ENCODE peak calls at places on chromosomes 13 and 19, in eight cellular contexts. G is suprapubic skin, L is A549, W is tibial nerve, Q is Peyer's patch, Z is stomach, K is SK-N-SH, E is brain microvascular endothelial cell. H is an unnamed sample.

GRCh38 chr19:53904909-53905308 is 4.2 kb upstream of the CACNG7 start:
- DNase-seq in K (no peak), Z (no peak), G (no peak), Q (no peak), L (no peak), W (no peak), E (no peak), H (no peak)

GRCh38 chr13:35292329-35292728 is 184.2 kb downstream of the MAB21L1 start:
- DNase-seq in Q (no peak), E (no peak), L (no peak), Z (no peak), W (no peak), G (no peak), K (no peak), H (no peak)

GRCh38 chr19:3622224-3622623 is 4.4 kb downstream of the CACTIN start:
- DNase-seq in Q (no peak), G (no peak), E (no peak), Z (no peak), W (no peak), K (no peak), L (no peak), H (no peak)

GRCh38 chr19:48113190-48113917 is 2.7 kb upstream of the PLA2G4C start:
- DNase-seq in Q (no peak), Z (no peak), W (no peak), G (no peak), E (peak), L (no peak), K (no peak), H (no peak)

GRCh38 chr19:3057275-3057714 is 5.0 kb downstream of the TLE5 start:
- DNase-seq in Q (no peak), L (peak), W (peak), Z (peak), K (no peak), G (peak), E (no peak), H (peak)

GRCh38 chr13:95629071-95629470 is 15.4 kb downstream of the DZIP1 start:
- DNase-seq in Q (no peak), G (no peak), W (no peak), K (no peak), E (no peak), Z (no peak), L (no peak), H (no peak)

GRCh38 chr19:36573948-36574726 is 1.0 kb upstream of the ZNF529 start:
- DNase-seq in E (peak), G (no peak), Z (peak), Q (no peak), W (no peak), K (no peak), L (no peak), H (no peak)

GRCh38 chr13:98575009-98575866 is 1.7 kb downstream of the STK24 start:
- DNase-seq in W (no peak), L (no peak), G (no peak), K (no peak), Z (no peak), Q (no peak), E (no peak), H (no peak)

GRCh38 chr19:49224856-49225255 is 67.3 kb downstream of the TRPM4 start:
- DNase-seq in Q (peak), G (no peak), K (peak), L (peak), Z (peak), W (no peak), E (peak), H (no peak)

GRCh38 chr19:52224211-52224610 is 34.4 kb downstream of the PPP2R1A start:
- DNase-seq in E (no peak), Q (no peak), K (no peak), W (no peak), Z (no peak), L (no peak), G (no peak), H (peak)

GRCh38 chr19:28284389-28284788 is 928.6 kb downstream of the UQCRFS1 start:
- DNase-seq in Z (no peak), Q (no peak), E (no peak), L (no peak), W (no peak), K (no peak), G (no peak), H (no peak)

GRCh38 chr19:30379841-30380610 is 7.8 kb downstream of the ZNF536 start:
- DNase-seq in W (no peak), Z (peak), L (no peak), G (no peak), E (no peak), K (no peak), Q (no peak), H (no peak)

GRCh38 chr19:15779756-15780476 is 7.5 kb upstream of the OR10H5 start:
- DNase-seq in Z (peak), G (peak), Q (peak), L (no peak), W (peak), K (no peak), E (no peak), H (no peak)

GRCh38 chr13:105338044-105338443 is 1197.4 kb downstream of the EFNB2 start:
- DNase-seq in L (no peak), Q (no peak), W (no peak), Z (no peak), E (no peak), K (no peak), G (no peak), H (no peak)
- TF ChIP-seq CTCF in L (no peak), Q (no peak), W (no peak), Z (no peak), E (no peak), K (no peak), G (no peak), H (no peak)

DNA sequence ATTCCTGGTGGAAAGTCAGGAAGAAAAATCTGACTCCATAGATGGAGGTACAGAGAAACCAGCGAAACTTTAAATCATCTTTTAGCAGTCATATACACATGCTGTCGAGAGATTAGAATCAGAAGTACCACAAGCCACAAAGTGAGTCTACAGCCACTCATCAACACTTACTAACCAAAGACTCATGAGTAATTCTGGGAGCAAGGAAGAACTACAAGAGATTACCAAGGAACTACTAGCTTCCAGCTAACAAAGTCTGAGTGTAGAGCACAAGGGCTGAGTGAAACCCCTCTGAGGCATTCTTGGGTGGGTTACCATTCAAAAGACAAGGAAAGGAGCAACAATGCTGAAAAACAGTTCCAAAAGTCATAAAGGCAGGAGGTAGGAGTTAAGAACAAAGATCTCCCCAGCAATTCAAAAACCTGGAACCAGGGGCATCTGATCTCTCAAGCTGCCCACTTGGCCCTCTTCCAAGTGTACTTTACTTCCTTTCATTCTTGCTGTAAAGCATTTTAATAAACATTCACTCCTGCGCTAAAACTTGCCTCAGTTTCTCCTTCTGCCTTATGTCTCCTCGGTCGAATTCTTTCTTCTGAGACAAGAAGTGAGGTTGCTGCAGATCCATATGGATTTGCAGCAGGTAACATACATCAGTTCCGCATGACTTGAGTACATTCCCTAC is 13.0 kb downstream of the RBM26 start:
- DNase-seq in Z (no peak), L (no peak), G (no peak), E (peak), K (no peak), W (no peak), Q (no peak), H (no peak)
- H3K27ac ChIP-seq in Z (peak), L (no peak), G (no peak), E (no peak), K (no peak), W (no peak), Q (peak), H (no peak)

GRCh38 chr19:10418281-10419199 is 1.8 kb upstream of the PDE4A start:
- DNase-seq in Q (no peak), L (no peak), G (no peak), E (no peak), W (no peak), K (peak), Z (no peak), H (no peak)
- H3K4me3 ChIP-seq in Q (no peak), L (peak), G (peak), E (peak), W (no peak), K (peak), Z (peak), H (peak)

GRCh38 chr13:60332682-60333081 is 64.3 kb upstream of the TDRD3 start:
- DNase-seq in G (no peak), Q (no peak), E (no peak), Z (no peak), L (no peak), W (no peak), K (no peak), H (no peak)

GRCh38 chr13:60338754-60339153 is 58.3 kb upstream of the TDRD3 start:
- DNase-seq in E (no peak), Z (no peak), Q (no peak), L (no peak), W (no peak), G (no peak), K (no peak), H (no peak)

GRCh38 chr13:60334310-60334709 is 62.7 kb upstream of the TDRD3 start:
- DNase-seq in W (no peak), Q (no peak), E (no peak), Z (no peak), K (no peak), L (no peak), G (no peak), H (no peak)

GRCh38 chr13:60331249-60332012 is 65.6 kb upstream of the TDRD3 start:
- DNase-seq in E (no peak), W (no peak), Z (no peak), Q (no peak), K (no peak), L (no peak), G (no peak), H (no peak)

DNA sequence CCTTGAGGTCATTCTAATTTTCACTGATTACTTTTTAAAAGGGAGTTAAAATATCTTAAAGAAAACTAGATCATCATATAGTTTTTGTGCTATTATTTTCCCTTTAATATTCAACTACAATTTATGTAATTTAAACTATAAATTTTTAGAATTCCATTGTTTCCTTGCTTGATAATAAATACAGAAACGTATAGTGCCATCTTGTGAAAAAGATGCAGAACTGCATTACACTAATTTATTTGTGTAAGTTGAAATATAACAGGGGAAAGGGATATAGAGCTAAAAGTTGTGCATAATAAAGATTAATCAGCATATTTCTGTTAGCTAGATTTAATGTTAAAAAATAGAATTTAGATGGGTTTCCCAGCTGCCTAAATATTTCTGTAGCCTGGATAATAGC is 61.5 kb upstream of the TDRD3 start:
- DNase-seq in L (no peak), Q (no peak), E (no peak), K (no peak), G (no peak), W (no peak), Z (no peak), H (no peak)
- TF ChIP-seq CTCF in L (peak), Q (peak), E (peak), K (peak), G (peak), W (peak), Z (no peak), H (peak)

DNA sequence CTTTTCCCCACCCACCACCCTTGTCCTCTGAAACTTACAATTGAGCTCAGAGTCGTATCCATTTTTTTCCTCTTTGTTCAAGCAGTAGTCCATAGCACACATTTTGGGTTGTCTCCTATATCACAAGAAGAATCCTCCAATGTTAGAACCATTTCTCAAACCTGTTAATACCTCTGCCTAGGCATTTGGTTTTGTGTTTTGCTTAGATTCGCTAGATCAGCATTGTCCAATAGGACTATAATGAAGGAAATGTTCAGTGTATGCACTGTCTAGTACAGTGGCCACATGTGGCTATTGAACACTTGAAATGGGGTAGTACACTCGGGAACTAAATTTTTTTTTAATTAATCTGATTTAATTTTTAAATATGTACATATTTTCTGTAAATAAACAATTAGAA is 12.6 kb downstream of the DPY19L3 start:
- DNase-seq in K (no peak), G (no peak), E (no peak), Z (no peak), Q (no peak), L (no peak), W (no peak), H (no peak)
- H3K27ac ChIP-seq in K (no peak), G (no peak), E (no peak), Z (no peak), Q (no peak), L (no peak), W (no peak), H (no peak)

GRCh38 chr13:26759907-26760834 is at the start of gene GPR12:
- DNase-seq in K (peak), W (no peak), L (no peak), Z (no peak), G (no peak), Q (no peak), E (no peak), H (no peak)
- H3K4me3 ChIP-seq in K (peak), W (peak), L (peak), Z (peak), G (peak), Q (peak), E (no peak), H (peak)

DNA sequence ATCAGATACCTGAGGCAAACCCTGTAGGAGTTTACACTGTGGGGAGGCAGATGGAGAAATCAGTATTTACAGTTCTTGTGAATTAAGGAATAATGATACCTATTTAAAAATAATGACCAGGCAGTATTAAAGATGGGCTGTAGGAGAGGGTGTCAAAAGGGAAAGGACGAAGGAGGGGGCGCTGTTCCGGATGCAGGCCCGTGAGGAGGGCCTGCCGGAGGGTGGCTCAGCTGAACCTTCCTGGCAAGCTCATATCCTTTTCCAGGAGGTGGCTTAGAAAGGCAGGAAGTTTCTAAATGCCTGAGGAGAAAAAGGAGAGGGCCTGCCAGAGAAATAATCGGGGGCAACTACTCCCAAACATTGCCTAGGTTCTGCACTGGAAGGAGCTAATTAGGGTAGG is 46.6 kb downstream of the MBNL2 start:
- DNase-seq in Z (no peak), K (no peak), E (no peak), Q (no peak), W (no peak), G (no peak), L (no peak), H (no peak)
- TF ChIP-seq CTCF in Z (no peak), K (peak), E (peak), Q (no peak), W (no peak), G (no peak), L (no peak), H (no peak)

DNA sequence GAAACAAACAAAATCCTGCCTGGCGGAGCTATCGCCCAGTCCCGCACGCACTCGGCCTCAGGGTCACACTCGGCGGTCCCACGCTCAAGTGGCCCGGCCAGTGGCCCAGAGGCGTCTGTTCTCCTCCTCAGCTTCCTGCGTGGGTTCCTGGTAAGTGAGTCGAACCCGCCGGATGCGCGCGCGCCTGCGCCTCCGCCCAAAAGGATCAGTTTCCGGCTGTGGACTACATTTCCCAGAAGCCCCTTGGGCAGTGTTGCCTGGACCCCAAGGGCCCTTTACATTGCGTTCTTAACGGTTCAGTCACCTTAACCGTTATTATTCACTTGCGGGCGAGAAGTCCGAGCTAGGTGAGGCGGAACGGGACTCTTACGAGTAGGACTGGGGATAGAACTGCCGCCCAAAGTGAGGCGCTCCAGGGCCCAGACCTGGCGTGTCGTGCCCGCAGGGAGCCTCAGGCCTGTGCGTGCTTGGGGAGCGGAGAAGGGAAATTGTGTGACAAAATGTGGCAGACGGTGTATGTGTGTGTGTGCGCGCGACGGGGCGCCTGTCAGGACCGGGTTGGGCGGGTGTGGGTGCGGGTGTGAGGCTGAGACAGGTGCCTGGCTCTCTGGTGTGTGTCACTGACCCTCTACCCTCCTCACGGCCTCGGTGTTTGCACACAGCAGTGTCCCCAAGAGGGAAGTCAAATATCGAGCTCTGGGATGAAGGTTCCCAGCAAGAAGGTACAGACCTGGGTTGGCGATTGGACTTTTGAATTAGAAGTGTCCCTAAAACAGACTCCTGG is at the start of gene ZNF546:
- DNase-seq in K (peak), Z (peak), G (peak), L (peak), W (peak), E (peak), Q (peak), H (peak)
- H3K27ac ChIP-seq in K (peak), Z (peak), G (peak), L (peak), W (peak), E (peak), Q (peak), H (peak)

DNA sequence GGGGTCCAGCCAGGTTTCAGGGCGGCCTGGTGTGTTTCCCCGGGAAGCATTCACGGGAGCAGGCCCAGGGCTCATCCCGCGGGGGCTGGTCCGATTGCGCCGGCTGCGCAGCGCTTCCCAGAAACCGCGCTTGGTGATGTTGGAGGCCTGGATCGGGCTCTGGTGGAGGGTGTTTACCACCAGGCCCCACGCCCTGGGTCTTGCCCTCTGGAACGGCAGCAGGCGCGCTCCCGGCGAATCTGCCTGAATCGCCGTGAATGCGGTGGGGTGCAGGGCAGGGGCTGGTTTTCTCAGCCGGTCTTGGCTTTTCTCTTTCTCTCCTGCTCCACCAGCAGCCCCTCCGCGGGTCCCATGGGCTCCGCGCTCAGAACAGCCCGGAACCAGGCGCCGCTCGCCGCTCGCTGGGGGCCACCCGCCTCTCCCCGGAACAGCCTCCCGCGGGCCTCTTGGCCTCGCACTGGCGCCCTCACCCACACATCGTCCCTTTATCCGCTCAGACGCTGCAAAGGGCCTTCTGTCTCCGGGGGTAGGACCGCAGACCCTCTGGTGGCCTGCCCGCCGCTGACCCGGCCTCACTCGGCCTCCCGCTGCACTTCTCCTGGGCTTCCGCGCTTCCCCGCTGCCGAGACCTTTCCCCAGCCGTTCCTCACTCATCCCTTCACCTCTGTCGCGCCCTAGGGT is 69.4 kb upstream of the GJB6 start:
- DNase-seq in Z (no peak), K (no peak), W (peak), Q (no peak), E (no peak), G (no peak), L (no peak), H (no peak)
- H3K4me3 ChIP-seq in Z (peak), K (no peak), W (peak), Q (peak), E (peak), G (no peak), L (no peak), H (no peak)

H was measured in ascending aorta.